ENCODE peak calls at places on chromosomes 16 and 17, in eight cellular contexts. V, Z, F, I, U, Y, P and O are unnamed samples.

GRCh38 chr17:14245002-14245401 is 8.3 kb upstream of the CDRT15 start:
- DNase-seq in V (no peak), Z (no peak), F (no peak), I (no peak), U (no peak), Y (no peak), P (no peak), O (no peak)

GRCh38 chr16:50634090-50634489 is 47.0 kb downstream of the SNX20 start:
- DNase-seq in V (no peak), Z (no peak), F (no peak), I (no peak), U (no peak), Y (no peak), P (no peak), O (no peak)

GRCh38 chr16:1290032-1290431 is 19.4 kb upstream of the UBE2I start:
- DNase-seq in V (no peak), Z (no peak), F (no peak), I (no peak), U (no peak), Y (no peak), P (no peak), O (no peak)

GRCh38 chr16:54291981-54292487 is 5.4 kb upstream of the IRX3 start:
- DNase-seq in V (no peak), Z (no peak), F (no peak), I (no peak), U (no peak), Y (no peak), P (no peak), O (no peak)

GRCh38 chr16:57984443-57985203 is 13.7 kb upstream of the CNGB1 start:
- DNase-seq in V (no peak), Z (peak), F (peak), I (peak), U (peak), Y (no peak), P (peak), O (peak)

GRCh38 chr17:78722101-78722761 is 59.8 kb downstream of the CYTH1 start:
- DNase-seq in V (no peak), Z (no peak), F (peak), I (peak), U (no peak), Y (peak), P (no peak), O (peak)

GRCh38 chr16:89359296-89360147 is 130.8 kb downstream of the ANKRD11 start:
- DNase-seq in V (no peak), Z (no peak), F (no peak), I (peak), U (no peak), Y (no peak), P (no peak), O (no peak)

GRCh38 chr17:9937164-9937835 is 32.2 kb upstream of the RCVRN start:
- DNase-seq in V (no peak), Z (no peak), F (no peak), I (no peak), U (peak), Y (no peak), P (no peak), O (no peak)

GRCh38 chr17:64331946-64332493 is 58.6 kb downstream of the PECAM1 start:
- DNase-seq in V (no peak), Z (no peak), F (no peak), I (no peak), U (no peak), Y (no peak), P (peak), O (no peak)

GRCh38 chr17:77318021-77318420 is 177.3 kb downstream of the SEC14L1 start:
- DNase-seq in V (no peak), Z (no peak), F (no peak), I (no peak), U (no peak), Y (no peak), P (no peak), O (no peak)

GRCh38 chr17:30344283-30345088 is 10.6 kb upstream of the TMIGD1 start:
- DNase-seq in V (no peak), Z (no peak), F (peak), I (no peak), U (peak), Y (no peak), P (no peak), O (no peak)

GRCh38 chr16:57824880-57825279 is 22.6 kb upstream of the KIFC3 start:
- DNase-seq in V (no peak), Z (no peak), F (no peak), I (no peak), U (no peak), Y (no peak), P (no peak), O (no peak)

GRCh38 chr17:71600137-71600789 is 520.6 kb upstream of the SOX9 start:
- DNase-seq in V (no peak), Z (no peak), F (no peak), I (no peak), U (no peak), Y (no peak), P (no peak), O (peak)

GRCh38 chr16:19118938-19119431 is 5.2 kb downstream of the ITPRIPL2 start:
- DNase-seq in V (no peak), Z (peak), F (no peak), I (no peak), U (no peak), Y (no peak), P (peak), O (peak)

GRCh38 chr17:1422907-1423306 is 22.9 kb upstream of the YWHAE start:
- DNase-seq in V (peak), Z (peak), F (no peak), I (no peak), U (no peak), Y (no peak), P (peak), O (no peak)

GRCh38 chr17:79218175-79218824 is 143.7 kb downstream of the ENGASE start:
- DNase-seq in V (no peak), Z (no peak), F (no peak), I (no peak), U (no peak), Y (no peak), P (no peak), O (no peak)

GRCh38 chr16:11743308-11744074 is 834 bp upstream of the TXNDC11 start:
- DNase-seq in V (no peak), Z (no peak), F (peak), I (no peak), U (peak), Y (peak), P (peak), O (peak)

GRCh38 chr17:752620-753219 is 656 bp upstream of the GEMIN4 start:
- DNase-seq in V (no peak), Z (no peak), F (peak), I (peak), U (peak), Y (no peak), P (peak), O (peak)

GRCh38 chr16:83187404-83187803 is 560.6 kb downstream of the CDH13 start:
- DNase-seq in V (peak), Z (peak), F (no peak), I (no peak), U (no peak), Y (no peak), P (peak), O (peak)

GRCh38 chr17:37133131-37133530 is 184.4 kb downstream of the AATF start:
- DNase-seq in V (no peak), Z (no peak), F (no peak), I (no peak), U (no peak), Y (no peak), P (peak), O (no peak)

GRCh38 chr17:81128774-81129173 is 36.5 kb upstream of the PVALEF start:
- DNase-seq in V (no peak), Z (no peak), F (no peak), I (no peak), U (no peak), Y (no peak), P (no peak), O (no peak)

GRCh38 chr16:31695667-31696066 is 168.0 kb downstream of the AHSP start:
- DNase-seq in V (no peak), Z (no peak), F (no peak), I (no peak), U (no peak), Y (peak), P (no peak), O (peak)

GRCh38 chr17:40617678-40618240 is 29.9 kb downstream of the SMARCE1 start:
- DNase-seq in V (no peak), Z (no peak), F (peak), I (no peak), U (peak), Y (no peak), P (no peak), O (no peak)

GRCh38 chr17:82114872-82115271 is 16.8 kb upstream of the FASN start:
- DNase-seq in V (no peak), Z (no peak), F (no peak), I (no peak), U (no peak), Y (no peak), P (no peak), O (no peak)

GRCh38 chr17:60947100-60947499 is 269.4 kb downstream of the BCAS3 start:
- DNase-seq in V (no peak), Z (no peak), F (no peak), I (no peak), U (no peak), Y (no peak), P (peak), O (no peak)